ENCODE peak calls at places on chromosome 9, in nine cellular contexts. X is endodermal cell, H is cardiac fibroblast, E is K562, Q is choroid plexus epithelial cell, S is PC-9, P is hepatocyte, L is epithelial cell of esophagus, N is stomach. R is an unnamed sample.

GRCh38 chr9:124325816-124326215 is 68.1 kb downstream of the NEK6 start:
- DNase-seq in X (no peak), H (no peak), E (no peak), Q (no peak), S (no peak), P (no peak), L (no peak), N (no peak), R (peak)

GRCh38 chr9:96436063-96436455 is 13.9 kb upstream of the HABP4 start:
- DNase-seq in X (no peak), H (no peak), E (no peak), Q (no peak), S (no peak), P (no peak), L (no peak), N (no peak), R (no peak)

GRCh38 chr9:7149258-7149657 is 391.5 kb downstream of the KDM4C start:
- DNase-seq in X (no peak), H (no peak), E (no peak), Q (no peak), S (no peak), P (no peak), L (no peak), N (no peak), R (no peak)

GRCh38 chr9:94874316-94874715 is 147.8 kb downstream of the AOPEP start:
- DNase-seq in X (no peak), H (peak), E (no peak), Q (peak), S (no peak), P (no peak), L (peak), N (no peak), R (no peak)

GRCh38 chr9:79637180-79637925 is 65.6 kb downstream of the TLE4 start:
- DNase-seq in X (no peak), H (no peak), E (no peak), Q (peak), S (no peak), P (no peak), L (no peak), N (no peak), R (no peak)

GRCh38 chr9:37229882-37230482 is 109.6 kb downstream of the ZCCHC7 start:
- DNase-seq in X (no peak), H (no peak), E (no peak), Q (peak), S (no peak), P (no peak), L (peak), N (no peak), R (no peak)

GRCh38 chr9:5825223-5825622 is 7.7 kb downstream of the ERMP1 start:
- DNase-seq in X (no peak), H (no peak), E (no peak), Q (no peak), S (no peak), P (no peak), L (no peak), N (no peak), R (no peak)

GRCh38 chr9:127585161-127585750 is 26.8 kb upstream of the STXBP1 start:
- DNase-seq in X (no peak), H (no peak), E (no peak), Q (no peak), S (no peak), P (no peak), L (no peak), N (no peak), R (no peak)

GRCh38 chr9:114046876-114047275 is 31.2 kb downstream of the AMBP start:
- DNase-seq in X (no peak), H (peak), E (no peak), Q (no peak), S (no peak), P (no peak), L (peak), N (no peak), R (no peak)

GRCh38 chr9:8436791-8437190 is 637.2 kb upstream of the DMAC1 start:
- DNase-seq in X (no peak), H (no peak), E (no peak), Q (no peak), S (no peak), P (no peak), L (no peak), N (no peak), R (no peak)

GRCh38 chr9:93931905-93932304 is 23.2 kb downstream of the BARX1 start:
- DNase-seq in X (no peak), H (no peak), E (no peak), Q (no peak), S (no peak), P (no peak), L (no peak), N (no peak), R (no peak)

GRCh38 chr9:76136986-76137385 is 246.5 kb downstream of the PCSK5 start:
- DNase-seq in X (no peak), H (peak), E (no peak), Q (peak), S (peak), P (peak), L (peak), N (no peak), R (no peak)

GRCh38 chr9:69822091-69822750 is 1.6 kb downstream of the CFAP95 start:
- DNase-seq in X (no peak), H (no peak), E (peak), Q (peak), S (no peak), P (no peak), L (peak), N (no peak), R (no peak)

GRCh38 chr9:120486347-120486746 is 93.6 kb downstream of the CDK5RAP2 start:
- DNase-seq in X (peak), H (no peak), E (no peak), Q (no peak), S (no peak), P (no peak), L (peak), N (peak), R (no peak)

GRCh38 chr9:95370064-95370463 is 52.6 kb upstream of the FANCC start:
- DNase-seq in X (no peak), H (no peak), E (no peak), Q (no peak), S (no peak), P (no peak), L (no peak), N (no peak), R (no peak)

GRCh38 chr9:105318729-105319513 is 74.5 kb downstream of the SLC44A1 start:
- DNase-seq in X (no peak), H (no peak), E (no peak), Q (no peak), S (no peak), P (peak), L (no peak), N (no peak), R (no peak)

GRCh38 chr9:71955300-71955915 is 44.0 kb downstream of the C9orf85 start:
- DNase-seq in X (no peak), H (no peak), E (no peak), Q (no peak), S (no peak), P (no peak), L (no peak), N (no peak), R (no peak)

GRCh38 chr9:105405514-105406131 is 42.2 kb upstream of the FSD1L start:
- DNase-seq in X (no peak), H (no peak), E (no peak), Q (peak), S (no peak), P (no peak), L (no peak), N (no peak), R (no peak)

GRCh38 chr9:96376926-96377874 is 6.3 kb downstream of the SLC35D2 start:
- DNase-seq in X (no peak), H (peak), E (no peak), Q (peak), S (peak), P (peak), L (no peak), N (no peak), R (peak)

DNA sequence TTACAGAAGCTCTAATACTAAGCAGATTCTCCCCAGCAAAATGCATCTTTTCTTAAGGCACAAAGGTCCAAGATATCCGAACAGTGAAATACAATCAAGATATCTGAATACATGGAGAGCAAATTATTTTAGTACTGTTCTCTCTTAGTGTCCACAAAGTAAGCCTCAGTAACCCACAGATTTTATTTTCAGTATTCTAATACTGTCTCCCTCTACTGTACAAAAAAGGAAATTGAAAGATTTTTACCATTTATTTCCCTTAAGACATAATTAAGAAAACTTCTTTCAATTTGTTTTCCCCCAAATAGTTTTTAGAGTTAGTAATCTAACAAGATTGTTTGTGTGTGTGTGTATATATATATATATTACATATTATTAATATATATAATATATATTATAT is 24.7 kb upstream of the NOL6 start:
- DNase-seq in X (no peak), H (peak), E (no peak), Q (peak), S (no peak), P (no peak), L (peak), N (no peak), R (no peak)
- TF ChIP-seq CTCF in X (peak), H (peak), E (peak), Q (no peak), S (peak), P (peak), L (no peak), N (no peak), R (peak)

DNA sequence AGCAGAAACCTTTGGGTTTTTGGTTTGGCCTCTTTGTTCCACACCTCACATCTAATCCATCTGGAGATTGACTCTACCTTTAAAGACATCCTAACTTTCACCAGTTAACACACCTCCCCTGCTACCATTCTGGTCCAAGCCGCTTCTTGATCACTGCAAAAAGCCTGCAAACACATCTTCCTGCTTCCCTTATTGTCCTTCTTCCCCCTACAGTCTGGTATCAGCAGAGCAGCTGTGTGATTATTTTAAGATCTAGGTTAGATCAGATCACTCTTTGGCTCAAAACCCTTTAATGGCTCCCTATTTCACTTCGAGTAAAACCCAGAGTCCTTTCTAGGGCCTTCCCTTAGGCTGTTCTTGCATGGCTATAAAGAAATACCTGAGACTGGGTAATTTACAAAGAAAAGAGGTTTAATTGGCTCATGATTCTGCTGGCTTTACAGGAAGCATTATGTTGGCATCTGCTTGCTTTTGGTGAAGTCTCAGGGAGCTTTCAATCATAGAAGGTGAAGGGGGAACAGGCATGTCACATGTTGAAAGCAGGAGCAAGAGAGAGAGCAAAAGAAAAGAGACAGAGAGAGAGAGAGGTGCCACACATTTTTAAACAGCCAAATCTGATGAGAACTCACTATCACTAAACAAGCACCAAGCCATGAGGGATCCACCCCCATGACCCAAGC is 1.5 kb upstream of the TEX10 start:
- DNase-seq in X (no peak), H (no peak), E (no peak), Q (no peak), S (no peak), P (no peak), L (no peak), N (no peak), R (no peak)
- H3K4me3 ChIP-seq in X (peak), H (no peak), E (no peak), Q (no peak), S (peak), P (no peak), L (no peak), N (no peak), R (no peak)

GRCh38 chr9:137778914-137779313 is 98.7 kb upstream of the CACNA1B start:
- DNase-seq in X (no peak), H (no peak), E (no peak), Q (no peak), S (no peak), P (no peak), L (no peak), N (no peak), R (no peak)
- TF ChIP-seq CTCF in X (no peak), H (no peak), E (no peak), Q (no peak), S (no peak), P (no peak), L (no peak), N (no peak), R (no peak)

GRCh38 chr9:130938652-130939404 is at the start of gene FIBCD1:
- DNase-seq in X (peak), H (peak), E (no peak), Q (peak), S (peak), P (peak), L (peak), N (no peak), R (no peak)
- H3K4me3 ChIP-seq in X (peak), H (peak), E (peak), Q (peak), S (peak), P (peak), L (peak), N (peak), R (peak)

R was measured in upper lobe of right lung.